ENCODE peak calls at places on chromosome 1, in nine cellular contexts. One of them, this sample, is unnamed. For H3K4me1, the result is how much of the 10 kb centered on the place peaks cover.

GRCh38 chr1:169235568-169235967 is 129.1 kb downstream of the ATP1B1 start:
- DNase-seq in OCI-LY7: no peak
- DNase-seq in lower lobe of right lung: no peak
- DNase-seq in heart right ventricle: no peak
- DNase-seq in astrocyte: no peak
- DNase-seq in neural progenitor cell: no peak
- DNase-seq in tibial artery: no peak
- DNase-seq in GM23338: no peak
- DNase-seq in CD8-positive, alpha-beta memory T cell: no peak
- DNase-seq in this sample: no peak

GRCh38 chr1:100703052-100703451 is 16.5 kb upstream of the VCAM1 start:
- DNase-seq in astrocyte: no peak
- DNase-seq in neural progenitor cell: no peak
- DNase-seq in lower lobe of right lung: no peak
- DNase-seq in GM23338: no peak
- DNase-seq in CD8-positive, alpha-beta memory T cell: no peak
- DNase-seq in heart right ventricle: no peak
- DNase-seq in tibial artery: no peak
- DNase-seq in OCI-LY7: no peak
- DNase-seq in this sample: no peak

GRCh38 chr1:40634901-40635655 is 30.4 kb downstream of the RIMS3 start:
- DNase-seq in lower lobe of right lung: no peak
- DNase-seq in astrocyte: no peak
- DNase-seq in heart right ventricle: no peak
- DNase-seq in tibial artery: no peak
- DNase-seq in OCI-LY7: no peak
- DNase-seq in GM23338: no peak
- DNase-seq in CD8-positive, alpha-beta memory T cell: no peak
- DNase-seq in neural progenitor cell: no peak
- DNase-seq in this sample: no peak

GRCh38 chr1:26913389-26913753 is 404 bp downstream of the NR0B2 start:
- DNase-seq in tibial artery: no peak
- DNase-seq in CD8-positive, alpha-beta memory T cell: no peak
- DNase-seq in lower lobe of right lung: no peak
- DNase-seq in OCI-LY7: no peak
- DNase-seq in heart right ventricle: no peak
- DNase-seq in neural progenitor cell: no peak
- DNase-seq in astrocyte: no peak
- DNase-seq in GM23338: no peak
- DNase-seq in this sample: no peak

GRCh38 chr1:81467433-81467832 is 333.3 kb upstream of the ADGRL2 start:
- DNase-seq in CD8-positive, alpha-beta memory T cell: no peak
- DNase-seq in neural progenitor cell: peak
- DNase-seq in astrocyte: no peak
- DNase-seq in heart right ventricle: no peak
- DNase-seq in OCI-LY7: no peak
- DNase-seq in lower lobe of right lung: no peak
- DNase-seq in tibial artery: no peak
- DNase-seq in GM23338: no peak
- DNase-seq in this sample: no peak

GRCh38 chr1:230068952-230069684 is 2.1 kb downstream of the GALNT2 start:
- DNase-seq in heart right ventricle: no peak
- DNase-seq in GM23338: no peak
- DNase-seq in lower lobe of right lung: no peak
- DNase-seq in CD8-positive, alpha-beta memory T cell: peak
- DNase-seq in neural progenitor cell: peak
- DNase-seq in tibial artery: no peak
- DNase-seq in OCI-LY7: peak
- DNase-seq in astrocyte: no peak
- DNase-seq in this sample: no peak

GRCh38 chr1:10686404-10687040 is 109.9 kb downstream of the CASZ1 start:
- DNase-seq in GM23338: no peak
- DNase-seq in heart right ventricle: no peak
- DNase-seq in CD8-positive, alpha-beta memory T cell: no peak
- DNase-seq in lower lobe of right lung: no peak
- DNase-seq in OCI-LY7: no peak
- DNase-seq in tibial artery: no peak
- DNase-seq in neural progenitor cell: no peak
- DNase-seq in astrocyte: no peak
- DNase-seq in this sample: no peak

GRCh38 chr1:184827600-184828368 is 73.1 kb upstream of the EDEM3 start:
- DNase-seq in CD8-positive, alpha-beta memory T cell: no peak
- DNase-seq in GM23338: no peak
- DNase-seq in tibial artery: no peak
- DNase-seq in neural progenitor cell: no peak
- DNase-seq in astrocyte: peak
- DNase-seq in OCI-LY7: no peak
- DNase-seq in heart right ventricle: peak
- DNase-seq in lower lobe of right lung: no peak
- DNase-seq in this sample: peak

GRCh38 chr1:176566004-176566975 is 103.3 kb downstream of the PAPPA2 start:
- DNase-seq in lower lobe of right lung: no peak
- DNase-seq in tibial artery: no peak
- DNase-seq in heart right ventricle: peak
- DNase-seq in neural progenitor cell: no peak
- DNase-seq in OCI-LY7: no peak
- DNase-seq in astrocyte: peak
- DNase-seq in GM23338: no peak
- DNase-seq in CD8-positive, alpha-beta memory T cell: no peak
- DNase-seq in this sample: no peak

GRCh38 chr1:147242449-147243227 is at the start of gene CHD1L:
- DNase-seq in CD8-positive, alpha-beta memory T cell: peak
- DNase-seq in GM23338: peak
- DNase-seq in heart right ventricle: peak
- DNase-seq in tibial artery: peak
- DNase-seq in astrocyte: peak
- DNase-seq in OCI-LY7: peak
- DNase-seq in lower lobe of right lung: peak
- DNase-seq in neural progenitor cell: peak
- DNase-seq in this sample: peak

GRCh38 chr1:50342525-50342924 is 80.7 kb downstream of the DMRTA2 start:
- DNase-seq in GM23338: no peak
- DNase-seq in astrocyte: no peak
- DNase-seq in CD8-positive, alpha-beta memory T cell: no peak
- DNase-seq in OCI-LY7: no peak
- DNase-seq in lower lobe of right lung: no peak
- DNase-seq in tibial artery: no peak
- DNase-seq in heart right ventricle: no peak
- DNase-seq in neural progenitor cell: no peak
- DNase-seq in this sample: no peak

GRCh38 chr1:180912801-180913616 is at the start of gene KIAA1614:
- DNase-seq in neural progenitor cell: peak
- DNase-seq in heart right ventricle: peak
- DNase-seq in lower lobe of right lung: no peak
- DNase-seq in OCI-LY7: no peak
- DNase-seq in GM23338: peak
- DNase-seq in CD8-positive, alpha-beta memory T cell: no peak
- DNase-seq in tibial artery: peak
- DNase-seq in astrocyte: peak
- DNase-seq in this sample: peak

GRCh38 chr1:1672181-1672965 is 13.6 kb upstream of the CDK11B start:
- DNase-seq in OCI-LY7: no peak
- DNase-seq in tibial artery: peak
- DNase-seq in heart right ventricle: no peak
- DNase-seq in neural progenitor cell: no peak
- DNase-seq in GM23338: no peak
- DNase-seq in CD8-positive, alpha-beta memory T cell: no peak
- DNase-seq in astrocyte: no peak
- DNase-seq in lower lobe of right lung: peak
- DNase-seq in this sample: no peak

GRCh38 chr1:170634293-170634692 is 29.6 kb upstream of the PRRX1 start:
- DNase-seq in CD8-positive, alpha-beta memory T cell: no peak
- DNase-seq in GM23338: no peak
- DNase-seq in OCI-LY7: no peak
- DNase-seq in astrocyte: peak
- DNase-seq in heart right ventricle: no peak
- DNase-seq in neural progenitor cell: no peak
- DNase-seq in lower lobe of right lung: no peak
- DNase-seq in tibial artery: no peak
- DNase-seq in this sample: no peak

GRCh38 chr1:62962794-62963776 is 179.2 kb downstream of the ATG4C start:
- DNase-seq in OCI-LY7: peak
- DNase-seq in tibial artery: no peak
- DNase-seq in GM23338: peak
- DNase-seq in CD8-positive, alpha-beta memory T cell: no peak
- DNase-seq in neural progenitor cell: peak
- DNase-seq in heart right ventricle: peak
- DNase-seq in lower lobe of right lung: no peak
- DNase-seq in astrocyte: peak
- DNase-seq in this sample: no peak

GRCh38 chr1:180503274-180503862 is 991 bp upstream of the ACBD6 start:
- DNase-seq in GM23338: no peak
- DNase-seq in lower lobe of right lung: no peak
- DNase-seq in neural progenitor cell: no peak
- DNase-seq in CD8-positive, alpha-beta memory T cell: no peak
- DNase-seq in OCI-LY7: no peak
- DNase-seq in heart right ventricle: no peak
- DNase-seq in astrocyte: no peak
- DNase-seq in tibial artery: no peak
- DNase-seq in this sample: no peak

GRCh38 chr1:198543670-198544260 is 3.3 kb upstream of the ATP6V1G3 start:
- DNase-seq in lower lobe of right lung: no peak
- DNase-seq in CD8-positive, alpha-beta memory T cell: no peak
- DNase-seq in OCI-LY7: peak
- DNase-seq in neural progenitor cell: no peak
- DNase-seq in GM23338: no peak
- DNase-seq in heart right ventricle: no peak
- DNase-seq in astrocyte: no peak
- DNase-seq in tibial artery: no peak
- DNase-seq in this sample: no peak

GRCh38 chr1:5239911-5240310 is 585.5 kb downstream of the AJAP1 start:
- DNase-seq in CD8-positive, alpha-beta memory T cell: no peak
- DNase-seq in heart right ventricle: no peak
- DNase-seq in lower lobe of right lung: no peak
- DNase-seq in GM23338: no peak
- DNase-seq in OCI-LY7: no peak
- DNase-seq in astrocyte: no peak
- DNase-seq in neural progenitor cell: no peak
- DNase-seq in tibial artery: no peak
- DNase-seq in this sample: no peak

GRCh38 chr1:162678439-162678838 is 46.2 kb downstream of the DDR2 start:
- DNase-seq in GM23338: no peak
- DNase-seq in astrocyte: peak
- DNase-seq in CD8-positive, alpha-beta memory T cell: no peak
- DNase-seq in OCI-LY7: no peak
- DNase-seq in neural progenitor cell: no peak
- DNase-seq in tibial artery: no peak
- DNase-seq in heart right ventricle: peak
- DNase-seq in lower lobe of right lung: no peak
- DNase-seq in this sample: no peak
- H3K4me1 ChIP-seq in GM23338: under half
- H3K4me1 ChIP-seq in astrocyte: under half
- H3K4me1 ChIP-seq in CD8-positive, alpha-beta memory T cell: under half
- H3K4me1 ChIP-seq in OCI-LY7: under half
- H3K4me1 ChIP-seq in neural progenitor cell: under half
- H3K4me1 ChIP-seq in tibial artery: under half
- H3K4me1 ChIP-seq in heart right ventricle: half or more
- H3K4me1 ChIP-seq in lower lobe of right lung: under half
- H3K4me1 ChIP-seq in this sample: under half

GRCh38 chr1:36349839-36350238 is 26.4 kb upstream of the EVA1B start:
- DNase-seq in heart right ventricle: no peak
- DNase-seq in CD8-positive, alpha-beta memory T cell: no peak
- DNase-seq in tibial artery: no peak
- DNase-seq in neural progenitor cell: no peak
- DNase-seq in lower lobe of right lung: no peak
- DNase-seq in OCI-LY7: no peak
- DNase-seq in astrocyte: peak
- DNase-seq in GM23338: no peak
- DNase-seq in this sample: no peak
- H3K27ac ChIP-seq in heart right ventricle: no peak
- H3K27ac ChIP-seq in CD8-positive, alpha-beta memory T cell: no peak
- H3K27ac ChIP-seq in tibial artery: peak
- H3K27ac ChIP-seq in neural progenitor cell: no peak
- H3K27ac ChIP-seq in lower lobe of right lung: peak
- H3K27ac ChIP-seq in OCI-LY7: peak
- H3K27ac ChIP-seq in astrocyte: peak
- H3K27ac ChIP-seq in GM23338: no peak
- H3K27ac ChIP-seq in this sample: peak

DNA sequence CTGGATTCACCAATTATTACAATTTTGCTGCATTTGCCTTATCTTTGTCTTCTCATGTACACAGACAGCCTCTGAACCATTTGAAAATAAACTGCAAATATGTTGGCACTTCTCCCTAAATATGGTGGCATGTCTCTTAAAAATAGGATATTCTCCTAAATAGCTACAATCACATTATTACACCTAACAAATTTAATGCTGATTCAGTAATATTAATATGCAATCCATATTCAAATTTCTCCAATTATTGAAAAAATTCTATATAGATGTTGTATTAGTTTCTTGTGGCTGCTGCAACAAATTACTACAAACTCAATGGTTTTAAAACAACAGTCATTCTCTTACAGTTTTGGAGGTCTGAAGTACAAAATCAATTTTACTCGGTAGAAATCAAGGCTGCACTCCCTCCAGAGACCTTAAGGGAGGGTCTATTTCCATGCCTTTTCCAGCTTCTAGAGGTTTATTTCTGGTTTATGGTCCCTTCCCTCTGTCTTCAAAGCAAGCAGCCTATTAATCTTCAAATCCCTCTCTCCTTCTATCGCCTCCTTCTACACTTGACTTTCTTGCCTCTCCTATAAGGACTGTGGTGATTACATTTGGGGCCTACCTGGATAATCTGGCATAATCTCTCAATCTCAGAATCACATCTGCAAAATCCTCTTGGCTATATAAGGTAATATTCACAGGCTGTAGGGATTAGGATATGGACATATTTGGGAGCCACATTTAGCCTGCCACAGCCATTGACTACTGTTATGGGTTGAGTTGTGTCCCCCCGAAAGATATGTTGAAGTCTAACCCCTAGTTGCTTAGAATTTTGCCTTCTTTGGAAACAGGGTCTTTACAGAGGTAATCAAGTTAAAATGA is 52.5 kb upstream of the BOLA1 start:
- DNase-seq in tibial artery: no peak
- DNase-seq in lower lobe of right lung: no peak
- DNase-seq in heart right ventricle: no peak
- DNase-seq in OCI-LY7: peak
- DNase-seq in CD8-positive, alpha-beta memory T cell: no peak
- DNase-seq in GM23338: peak
- DNase-seq in astrocyte: no peak
- DNase-seq in neural progenitor cell: peak
- DNase-seq in this sample: no peak
- H3K4me1 ChIP-seq in tibial artery: under half
- H3K4me1 ChIP-seq in lower lobe of right lung: under half
- H3K4me1 ChIP-seq in heart right ventricle: half or more
- H3K4me1 ChIP-seq in OCI-LY7: under half
- H3K4me1 ChIP-seq in CD8-positive, alpha-beta memory T cell: half or more
- H3K4me1 ChIP-seq in GM23338: under half
- H3K4me1 ChIP-seq in astrocyte: under half
- H3K4me1 ChIP-seq in neural progenitor cell: half or more
- H3K4me1 ChIP-seq in this sample: under half

DNA sequence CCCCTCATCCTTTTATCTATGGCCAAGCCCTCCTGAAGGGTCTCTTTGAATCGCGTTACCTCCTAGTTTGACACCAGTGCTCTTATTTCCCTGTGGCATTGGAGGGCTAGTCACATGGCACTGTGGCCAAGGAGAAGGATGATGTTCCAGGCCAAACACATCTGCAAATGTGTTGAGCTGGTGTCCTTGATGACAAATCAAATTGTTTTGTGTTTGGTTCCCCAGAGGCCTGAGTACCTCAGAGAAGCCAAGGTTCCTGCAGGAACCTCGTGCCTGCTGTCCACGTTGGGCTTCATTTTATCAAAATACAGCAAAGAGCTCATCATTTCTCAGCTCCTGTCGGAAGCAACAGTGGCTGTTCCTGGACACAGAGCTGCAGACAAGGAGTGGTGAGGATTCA is 20.7 kb downstream of the NDUFS5 start:
- DNase-seq in OCI-LY7: no peak
- DNase-seq in astrocyte: no peak
- DNase-seq in neural progenitor cell: no peak
- DNase-seq in CD8-positive, alpha-beta memory T cell: no peak
- DNase-seq in GM23338: no peak
- DNase-seq in heart right ventricle: no peak
- DNase-seq in lower lobe of right lung: peak
- DNase-seq in tibial artery: peak
- DNase-seq in this sample: no peak
- H3K27ac ChIP-seq in OCI-LY7: no peak
- H3K27ac ChIP-seq in astrocyte: peak
- H3K27ac ChIP-seq in neural progenitor cell: peak
- H3K27ac ChIP-seq in CD8-positive, alpha-beta memory T cell: no peak
- H3K27ac ChIP-seq in GM23338: no peak
- H3K27ac ChIP-seq in heart right ventricle: peak
- H3K27ac ChIP-seq in lower lobe of right lung: peak
- H3K27ac ChIP-seq in tibial artery: peak
- H3K27ac ChIP-seq in this sample: peak